ENCODE peak calls at places on chromosomes 12 and 14, in ten cellular contexts. One of them, this sample, is unnamed.

GRCh38 chr12:80576641-80577418 is 130.6 kb upstream of the MYF6 start:
- DNase-seq in right lobe of liver: no peak
- DNase-seq in uterus: no peak
- DNase-seq in HCT116: no peak
- DNase-seq in Calu3: no peak
- DNase-seq in fibroblast of lung: peak
- DNase-seq in fibroblast of mammary gland: peak
- DNase-seq in AG04450: no peak
- DNase-seq in astrocyte of the cerebellum: no peak
- DNase-seq in cardiac fibroblast: no peak
- DNase-seq in this sample: no peak

GRCh38 chr12:45234134-45234865 is 18.4 kb downstream of the ANO6 start:
- DNase-seq in right lobe of liver: no peak
- DNase-seq in uterus: peak
- DNase-seq in HCT116: peak
- DNase-seq in Calu3: no peak
- DNase-seq in fibroblast of lung: peak
- DNase-seq in fibroblast of mammary gland: peak
- DNase-seq in AG04450: peak
- DNase-seq in astrocyte of the cerebellum: peak
- DNase-seq in cardiac fibroblast: peak
- DNase-seq in this sample: peak

GRCh38 chr12:45121224-45121623 is 70.3 kb upstream of the DBX2 start:
- DNase-seq in right lobe of liver: no peak
- DNase-seq in uterus: no peak
- DNase-seq in HCT116: no peak
- DNase-seq in Calu3: no peak
- DNase-seq in fibroblast of lung: no peak
- DNase-seq in fibroblast of mammary gland: no peak
- DNase-seq in AG04450: no peak
- DNase-seq in astrocyte of the cerebellum: no peak
- DNase-seq in cardiac fibroblast: no peak
- DNase-seq in this sample: no peak

GRCh38 chr12:111753144-111753881 is 13.4 kb upstream of the ALDH2 start:
- DNase-seq in right lobe of liver: peak
- DNase-seq in uterus: peak
- DNase-seq in HCT116: peak
- DNase-seq in Calu3: peak
- DNase-seq in fibroblast of lung: peak
- DNase-seq in fibroblast of mammary gland: peak
- DNase-seq in AG04450: peak
- DNase-seq in astrocyte of the cerebellum: no peak
- DNase-seq in cardiac fibroblast: peak
- DNase-seq in this sample: peak

GRCh38 chr12:23757541-23757962 is 191.9 kb downstream of the SOX5 start:
- DNase-seq in right lobe of liver: no peak
- DNase-seq in uterus: no peak
- DNase-seq in HCT116: no peak
- DNase-seq in Calu3: no peak
- DNase-seq in fibroblast of lung: peak
- DNase-seq in fibroblast of mammary gland: no peak
- DNase-seq in AG04450: no peak
- DNase-seq in astrocyte of the cerebellum: no peak
- DNase-seq in cardiac fibroblast: no peak
- DNase-seq in this sample: no peak

GRCh38 chr14:25237845-25238244 is 187.9 kb upstream of the STXBP6 start:
- DNase-seq in right lobe of liver: no peak
- DNase-seq in uterus: no peak
- DNase-seq in HCT116: no peak
- DNase-seq in Calu3: peak
- DNase-seq in fibroblast of lung: peak
- DNase-seq in fibroblast of mammary gland: peak
- DNase-seq in AG04450: no peak
- DNase-seq in astrocyte of the cerebellum: no peak
- DNase-seq in cardiac fibroblast: peak
- DNase-seq in this sample: no peak

GRCh38 chr14:100629696-100630095 is 42.5 kb upstream of the BEGAIN start:
- DNase-seq in right lobe of liver: no peak
- DNase-seq in uterus: no peak
- DNase-seq in HCT116: no peak
- DNase-seq in Calu3: no peak
- DNase-seq in fibroblast of lung: peak
- DNase-seq in fibroblast of mammary gland: no peak
- DNase-seq in AG04450: no peak
- DNase-seq in astrocyte of the cerebellum: peak
- DNase-seq in cardiac fibroblast: no peak
- DNase-seq in this sample: peak

GRCh38 chr12:10469701-10470100 is 16.5 kb upstream of the KLRC1 start:
- DNase-seq in right lobe of liver: no peak
- DNase-seq in uterus: no peak
- DNase-seq in HCT116: no peak
- DNase-seq in Calu3: no peak
- DNase-seq in fibroblast of lung: no peak
- DNase-seq in fibroblast of mammary gland: no peak
- DNase-seq in AG04450: no peak
- DNase-seq in astrocyte of the cerebellum: no peak
- DNase-seq in cardiac fibroblast: no peak
- DNase-seq in this sample: no peak

GRCh38 chr12:9707864-9708808 is 24.8 kb downstream of the CLECL1 start:
- DNase-seq in right lobe of liver: no peak
- DNase-seq in uterus: peak
- DNase-seq in HCT116: peak
- DNase-seq in Calu3: peak
- DNase-seq in fibroblast of lung: peak
- DNase-seq in fibroblast of mammary gland: peak
- DNase-seq in AG04450: peak
- DNase-seq in astrocyte of the cerebellum: peak
- DNase-seq in cardiac fibroblast: peak
- DNase-seq in this sample: peak

GRCh38 chr12:31220633-31221565 is 105.1 kb downstream of the SINHCAF start:
- DNase-seq in right lobe of liver: no peak
- DNase-seq in uterus: no peak
- DNase-seq in HCT116: no peak
- DNase-seq in Calu3: no peak
- DNase-seq in fibroblast of lung: peak
- DNase-seq in fibroblast of mammary gland: peak
- DNase-seq in AG04450: no peak
- DNase-seq in astrocyte of the cerebellum: no peak
- DNase-seq in cardiac fibroblast: peak
- DNase-seq in this sample: peak

GRCh38 chr14:35366048-35366428 is 38.5 kb downstream of the NFKBIA start:
- DNase-seq in right lobe of liver: no peak
- DNase-seq in uterus: no peak
- DNase-seq in HCT116: no peak
- DNase-seq in Calu3: no peak
- DNase-seq in fibroblast of lung: peak
- DNase-seq in fibroblast of mammary gland: peak
- DNase-seq in AG04450: no peak
- DNase-seq in astrocyte of the cerebellum: no peak
- DNase-seq in cardiac fibroblast: no peak
- DNase-seq in this sample: no peak

GRCh38 chr14:49774111-49774510 is 6.2 kb downstream of the KLHDC2 start:
- DNase-seq in right lobe of liver: no peak
- DNase-seq in uterus: no peak
- DNase-seq in HCT116: no peak
- DNase-seq in Calu3: no peak
- DNase-seq in fibroblast of lung: peak
- DNase-seq in fibroblast of mammary gland: no peak
- DNase-seq in AG04450: no peak
- DNase-seq in astrocyte of the cerebellum: no peak
- DNase-seq in cardiac fibroblast: no peak
- DNase-seq in this sample: no peak

GRCh38 chr14:92944976-92945375 is 22.0 kb downstream of the CHGA start:
- DNase-seq in right lobe of liver: no peak
- DNase-seq in uterus: no peak
- DNase-seq in HCT116: no peak
- DNase-seq in Calu3: no peak
- DNase-seq in fibroblast of lung: no peak
- DNase-seq in fibroblast of mammary gland: no peak
- DNase-seq in AG04450: no peak
- DNase-seq in astrocyte of the cerebellum: no peak
- DNase-seq in cardiac fibroblast: no peak
- DNase-seq in this sample: no peak

GRCh38 chr12:125983094-125983783 is 918.0 kb downstream of the AACS start:
- DNase-seq in right lobe of liver: peak
- DNase-seq in uterus: peak
- DNase-seq in HCT116: no peak
- DNase-seq in Calu3: peak
- DNase-seq in fibroblast of lung: peak
- DNase-seq in fibroblast of mammary gland: no peak
- DNase-seq in AG04450: no peak
- DNase-seq in astrocyte of the cerebellum: peak
- DNase-seq in cardiac fibroblast: no peak
- DNase-seq in this sample: peak

DNA sequence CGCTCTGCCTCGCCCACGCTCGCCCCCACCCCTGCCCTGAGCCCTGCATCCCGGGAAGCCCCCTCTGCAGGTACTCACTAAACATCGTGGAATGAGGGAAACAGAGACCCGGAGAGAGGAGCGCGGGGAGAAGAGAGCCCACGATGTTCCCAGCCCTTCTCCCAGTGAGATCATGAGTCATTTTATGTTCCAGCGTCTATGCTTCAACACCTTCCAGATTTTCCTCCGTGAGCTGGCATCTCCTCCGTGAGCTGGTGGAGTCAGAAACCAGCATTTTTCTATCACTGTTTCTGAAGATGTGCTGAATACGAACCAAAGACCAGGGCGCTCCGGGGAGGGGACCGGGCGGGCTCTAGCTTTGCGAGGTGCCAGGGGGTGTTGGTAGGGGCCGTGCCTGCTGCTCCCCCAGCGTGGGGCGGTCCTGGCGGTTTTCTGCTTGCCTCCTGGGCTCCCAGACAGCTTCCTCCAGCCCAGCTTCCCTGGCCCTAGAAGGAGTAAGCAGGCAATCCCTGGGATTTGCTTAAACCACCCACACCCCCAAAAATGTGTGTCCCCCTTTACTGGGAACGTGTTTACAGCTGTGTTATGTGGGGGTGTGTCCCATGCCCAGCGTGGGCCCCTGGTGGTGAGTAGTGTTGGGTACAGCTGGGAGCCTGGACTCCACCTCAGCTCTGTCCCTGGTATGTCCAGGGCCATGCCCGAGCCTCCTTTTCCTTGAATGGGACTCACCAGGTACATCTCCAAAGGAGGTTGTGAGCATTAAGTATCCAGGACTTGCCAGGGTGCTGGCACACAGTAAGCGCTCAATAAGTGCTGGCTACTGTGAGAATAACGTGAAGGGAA is 74.2 kb downstream of the DIO3 start:
- DNase-seq in right lobe of liver: no peak
- DNase-seq in uterus: no peak
- DNase-seq in HCT116: no peak
- DNase-seq in Calu3: no peak
- DNase-seq in fibroblast of lung: no peak
- DNase-seq in fibroblast of mammary gland: peak
- DNase-seq in AG04450: no peak
- DNase-seq in astrocyte of the cerebellum: no peak
- DNase-seq in cardiac fibroblast: no peak
- DNase-seq in this sample: no peak
- TF ChIP-seq CTCF in right lobe of liver: no peak
- TF ChIP-seq CTCF in uterus: no peak
- TF ChIP-seq CTCF in HCT116: no peak
- TF ChIP-seq CTCF in Calu3: no peak
- TF ChIP-seq CTCF in fibroblast of lung: no peak
- TF ChIP-seq CTCF in fibroblast of mammary gland: no peak
- TF ChIP-seq CTCF in AG04450: no peak
- TF ChIP-seq CTCF in astrocyte of the cerebellum: no peak
- TF ChIP-seq CTCF in cardiac fibroblast: no peak
- TF ChIP-seq CTCF in this sample: no peak

GRCh38 chr12:3342051-3342450 is 149.0 kb upstream of the PRMT8 start:
- DNase-seq in right lobe of liver: peak
- DNase-seq in uterus: no peak
- DNase-seq in HCT116: no peak
- DNase-seq in Calu3: peak
- DNase-seq in fibroblast of lung: peak
- DNase-seq in fibroblast of mammary gland: peak
- DNase-seq in AG04450: no peak
- DNase-seq in astrocyte of the cerebellum: no peak
- DNase-seq in cardiac fibroblast: peak
- DNase-seq in this sample: peak
- TF ChIP-seq CTCF in right lobe of liver: peak
- TF ChIP-seq CTCF in uterus: no peak
- TF ChIP-seq CTCF in HCT116: no peak
- TF ChIP-seq CTCF in Calu3: no peak
- TF ChIP-seq CTCF in fibroblast of lung: peak
- TF ChIP-seq CTCF in fibroblast of mammary gland: peak
- TF ChIP-seq CTCF in AG04450: peak
- TF ChIP-seq CTCF in astrocyte of the cerebellum: peak
- TF ChIP-seq CTCF in cardiac fibroblast: peak
- TF ChIP-seq CTCF in this sample: peak

GRCh38 chr12:119713551-119714031 is 45.7 kb downstream of the PRKAB1 start:
- DNase-seq in right lobe of liver: no peak
- DNase-seq in uterus: no peak
- DNase-seq in HCT116: no peak
- DNase-seq in Calu3: no peak
- DNase-seq in fibroblast of lung: no peak
- DNase-seq in fibroblast of mammary gland: no peak
- DNase-seq in AG04450: no peak
- DNase-seq in astrocyte of the cerebellum: no peak
- DNase-seq in cardiac fibroblast: no peak
- DNase-seq in this sample: no peak

GRCh38 chr12:119711693-119712092 is 43.8 kb downstream of the PRKAB1 start:
- DNase-seq in right lobe of liver: no peak
- DNase-seq in uterus: no peak
- DNase-seq in HCT116: no peak
- DNase-seq in Calu3: no peak
- DNase-seq in fibroblast of lung: no peak
- DNase-seq in fibroblast of mammary gland: no peak
- DNase-seq in AG04450: no peak
- DNase-seq in astrocyte of the cerebellum: no peak
- DNase-seq in cardiac fibroblast: no peak
- DNase-seq in this sample: no peak

GRCh38 chr12:119714614-119715267 is 46.8 kb downstream of the PRKAB1 start:
- DNase-seq in right lobe of liver: no peak
- DNase-seq in uterus: no peak
- DNase-seq in HCT116: no peak
- DNase-seq in Calu3: no peak
- DNase-seq in fibroblast of lung: no peak
- DNase-seq in fibroblast of mammary gland: no peak
- DNase-seq in AG04450: no peak
- DNase-seq in astrocyte of the cerebellum: no peak
- DNase-seq in cardiac fibroblast: no peak
- DNase-seq in this sample: no peak

GRCh38 chr12:119710941-119711551 is 43.1 kb downstream of the PRKAB1 start:
- DNase-seq in right lobe of liver: no peak
- DNase-seq in uterus: no peak
- DNase-seq in HCT116: no peak
- DNase-seq in Calu3: peak
- DNase-seq in fibroblast of lung: no peak
- DNase-seq in fibroblast of mammary gland: no peak
- DNase-seq in AG04450: no peak
- DNase-seq in astrocyte of the cerebellum: no peak
- DNase-seq in cardiac fibroblast: no peak
- DNase-seq in this sample: no peak

GRCh38 chr12:119712721-119713120 is 44.8 kb downstream of the PRKAB1 start:
- DNase-seq in right lobe of liver: no peak
- DNase-seq in uterus: no peak
- DNase-seq in HCT116: no peak
- DNase-seq in Calu3: no peak
- DNase-seq in fibroblast of lung: no peak
- DNase-seq in fibroblast of mammary gland: no peak
- DNase-seq in AG04450: no peak
- DNase-seq in astrocyte of the cerebellum: no peak
- DNase-seq in cardiac fibroblast: no peak
- DNase-seq in this sample: no peak
- TF ChIP-seq CTCF in right lobe of liver: no peak
- TF ChIP-seq CTCF in uterus: no peak
- TF ChIP-seq CTCF in HCT116: no peak
- TF ChIP-seq CTCF in Calu3: no peak
- TF ChIP-seq CTCF in fibroblast of lung: no peak
- TF ChIP-seq CTCF in fibroblast of mammary gland: no peak
- TF ChIP-seq CTCF in AG04450: no peak
- TF ChIP-seq CTCF in astrocyte of the cerebellum: no peak
- TF ChIP-seq CTCF in cardiac fibroblast: no peak
- TF ChIP-seq CTCF in this sample: no peak

GRCh38 chr12:3035815-3036702 is 41.1 kb upstream of the TSPAN9 start:
- DNase-seq in right lobe of liver: peak
- DNase-seq in uterus: no peak
- DNase-seq in HCT116: no peak
- DNase-seq in Calu3: no peak
- DNase-seq in fibroblast of lung: no peak
- DNase-seq in fibroblast of mammary gland: peak
- DNase-seq in AG04450: no peak
- DNase-seq in astrocyte of the cerebellum: no peak
- DNase-seq in cardiac fibroblast: peak
- DNase-seq in this sample: no peak
- TF ChIP-seq CTCF in right lobe of liver: no peak
- TF ChIP-seq CTCF in uterus: no peak
- TF ChIP-seq CTCF in HCT116: no peak
- TF ChIP-seq CTCF in Calu3: peak
- TF ChIP-seq CTCF in fibroblast of lung: peak
- TF ChIP-seq CTCF in fibroblast of mammary gland: peak
- TF ChIP-seq CTCF in AG04450: peak
- TF ChIP-seq CTCF in astrocyte of the cerebellum: peak
- TF ChIP-seq CTCF in cardiac fibroblast: peak
- TF ChIP-seq CTCF in this sample: peak